ENCODE peak calls at places on chromosomes 3 and 15, in ten cellular contexts. X is stromal cell of bone marrow; T is activated CD8-positive, alpha-beta T cell treated with anti-CD3 and anti-CD28 coated beads, Interleukin-2, amount 10 ng/mL, durations not matched to agents 7 days and 5 days; O is putamen; P is hepatocyte; J is gastrocnemius medialis; U is CD4-positive, alpha-beta T cell; K is activated naive CD4-positive, alpha-beta T cell treated with Interleukin-2 at 50 U/mL for 16 hours; Z is T1000; Y is cardiac muscle cell. W is an unnamed sample.

GRCh38 chr3:197692641-197693040 is 44.1 kb downstream of the RUBCN start:
- DNase-seq in X (no peak), T (no peak), O (no peak), P (no peak), J (no peak), U (no peak), K (no peak), Z (no peak), Y (peak; percentile 76), W (no peak)

GRCh38 chr3:73503781-73504180 is 121.0 kb downstream of the PDZRN3 start:
- DNase-seq in X (no peak), T (no peak), O (no peak), P (no peak), J (no peak), U (no peak), K (no peak), Z (no peak), Y (no peak), W (no peak)

GRCh38 chr15:90031231-90031791 is 30.2 kb downstream of the ZNF710 start:
- DNase-seq in X (peak; percentile 56), T (peak; percentile 35), O (no peak), P (no peak), J (no peak), U (no peak), K (no peak), Z (no peak), Y (peak; percentile 81), W (no peak)

GRCh38 chr15:39692464-39693327 is 89.9 kb downstream of the FSIP1 start:
- DNase-seq in X (no peak), T (no peak), O (peak; percentile 58), P (peak; percentile 41), J (no peak), U (no peak), K (no peak), Z (no peak), Y (peak; percentile 35), W (no peak)

GRCh38 chr3:55935241-55935640 is 448.1 kb upstream of the WNT5A start:
- DNase-seq in X (no peak), T (no peak), O (no peak), P (no peak), J (no peak), U (no peak), K (no peak), Z (no peak), Y (no peak), W (no peak)

GRCh38 chr3:192482809-192483208 is 244.5 kb downstream of the FGF12 start:
- DNase-seq in X (peak; percentile 2), T (no peak), O (no peak), P (no peak), J (no peak), U (no peak), K (no peak), Z (no peak), Y (peak; percentile 50), W (no peak)

GRCh38 chr3:29144807-29145206 is 136.1 kb upstream of the RBMS3 start:
- DNase-seq in X (no peak), T (no peak), O (peak; percentile 8), P (peak; percentile 77), J (peak; percentile 14), U (no peak), K (no peak), Z (no peak), Y (peak; percentile 80), W (peak; percentile 42)

GRCh38 chr15:100241572-100242479 is 99.9 kb downstream of the ADAMTS17 start:
- DNase-seq in X (peak; percentile 84), T (no peak), O (peak; percentile 62), P (peak; percentile 56), J (no peak), U (no peak), K (no peak), Z (peak; percentile 25), Y (peak; percentile 80), W (no peak)

W was measured in SJSA1.